ENCODE peak calls at places on chromosome 20, in ten cellular contexts. W is IMR-90; I is psoas muscle; Y is hepatic stellate cell; P is activated naive CD4-positive, alpha-beta T cell treated with anti-CD3 and anti-CD28 coated beads, Interleukin-2, amount 50 U/mL, for 72 hours; U is uterus; H is T-helper 1 cell; X is AG10803; S is A172; T is anterior cingulate cortex. Z is an unnamed sample.

GRCh38 chr20:18721716-18722115 is 91.9 kb upstream of the SCP2D1 start:
- DNase-seq in I (no peak), W (no peak), H (no peak), S (no peak), U (peak), Y (no peak), X (no peak), P (no peak), T (no peak), Z (no peak)

GRCh38 chr20:23305098-23305497 is 45.5 kb upstream of the NXT1 start:
- DNase-seq in X (peak), Y (no peak), S (peak), P (no peak), I (no peak), W (no peak), U (no peak), H (no peak), T (no peak), Z (no peak)

GRCh38 chr20:54028276-54029011 is 42.0 kb downstream of the BCAS1 start:
- DNase-seq in I (no peak), W (no peak), U (no peak), S (no peak), H (no peak), T (peak), X (no peak), Y (no peak), P (no peak), Z (no peak)

GRCh38 chr20:58661298-58662141 is 10.4 kb downstream of the STX16 start:
- DNase-seq in T (no peak), W (no peak), S (no peak), Y (no peak), X (no peak), I (no peak), P (peak), U (no peak), H (peak), Z (no peak)

GRCh38 chr20:62501801-62502495 is 26.2 kb upstream of the GATA5 start:
- DNase-seq in H (peak), X (peak), Y (no peak), P (peak), I (no peak), S (peak), T (no peak), W (peak), U (no peak), Z (no peak)

GRCh38 chr20:54267510-54268003 is 59.7 kb downstream of the PFDN4 start:
- DNase-seq in S (peak), P (no peak), X (peak), T (no peak), I (no peak), H (no peak), W (peak), Y (peak), U (no peak), Z (no peak)

GRCh38 chr20:62080249-62080993 is 14.7 kb upstream of the TAF4 start:
- DNase-seq in H (no peak), Y (no peak), I (no peak), T (no peak), S (no peak), U (no peak), P (no peak), W (no peak), X (no peak), Z (peak)

GRCh38 chr20:48956052-48956451 is 34.5 kb downstream of the ARFGEF2 start:
- DNase-seq in P (no peak), X (no peak), H (no peak), S (no peak), T (no peak), U (no peak), I (no peak), W (no peak), Y (no peak), Z (no peak)

GRCh38 chr20:20856956-20857355 is 144.5 kb upstream of the RALGAPA2 start:
- DNase-seq in Y (no peak), H (no peak), S (no peak), W (no peak), T (no peak), X (peak), P (no peak), I (no peak), U (no peak), Z (no peak)

GRCh38 chr20:56957737-56958553 is 308.5 kb downstream of the BMP7 start:
- DNase-seq in X (peak), I (no peak), P (no peak), S (no peak), T (no peak), W (no peak), U (no peak), Y (no peak), H (no peak), Z (no peak)

GRCh38 chr20:58841539-58842264 is 9.0 kb downstream of the GNAS-AS1 start:
- DNase-seq in S (no peak), U (no peak), I (no peak), W (no peak), P (no peak), Y (no peak), X (no peak), T (no peak), H (no peak), Z (no peak)

GRCh38 chr20:45946149-45946970 is 11.9 kb downstream of the PCIF1 start:
- DNase-seq in Y (no peak), T (no peak), S (peak), P (peak), I (peak), X (peak), W (no peak), U (peak), H (peak), Z (peak)

GRCh38 chr20:58020656-58021454 is 207.6 kb downstream of the ANKRD60 start:
- DNase-seq in X (no peak), P (no peak), W (no peak), H (no peak), Y (no peak), U (no peak), T (no peak), I (peak), S (no peak), Z (no peak)

GRCh38 chr20:58514321-58515239 is 619 bp downstream of the APCDD1L start:
- DNase-seq in U (no peak), W (peak), H (no peak), T (no peak), P (no peak), Y (no peak), I (no peak), X (peak), S (no peak), Z (no peak)

GRCh38 chr20:38187512-38187911 is 22.4 kb upstream of the TGM2 start:
- DNase-seq in S (no peak), U (no peak), P (no peak), W (peak), T (no peak), H (no peak), X (peak), Y (no peak), I (no peak), Z (no peak)

GRCh38 chr20:38057351-38057972 is 23.9 kb downstream of the RPRD1B start:
- DNase-seq in P (peak), W (peak), I (peak), U (peak), T (peak), Y (peak), H (peak), X (peak), S (peak), Z (peak)

GRCh38 chr20:19212524-19213502 is at the start of gene SLC24A3:
- DNase-seq in P (no peak), W (no peak), Y (peak), T (no peak), U (peak), X (peak), H (no peak), S (no peak), I (peak), Z (peak)

GRCh38 chr20:60428651-60429050 is 470.4 kb downstream of the CDH26 start:
- DNase-seq in S (no peak), H (no peak), W (no peak), U (no peak), I (no peak), Y (no peak), T (no peak), X (no peak), P (no peak), Z (no peak)

GRCh38 chr20:15164726-15165125 is 827.3 kb upstream of the FLRT3 start:
- DNase-seq in Y (no peak), X (no peak), U (no peak), I (no peak), T (no peak), W (no peak), H (no peak), S (no peak), P (no peak), Z (no peak)

GRCh38 chr20:53959849-53960585 is 110.4 kb downstream of the BCAS1 start:
- DNase-seq in H (no peak), P (no peak), S (no peak), I (no peak), U (no peak), T (no peak), W (no peak), Y (peak), X (peak), Z (no peak)